ENCODE peak calls at places on chromosomes 3 and 15, in nine cellular contexts. J is stimulated activated CD4-positive, alpha-beta T cell treated with anti-CD3 and anti-CD28 coated beads, Interleukin-12 subunit alpha, Interleukin-12 subunit beta, amount 100 ng/mL, for 24 hours; M is CD8-positive, alpha-beta memory T cell; F is cardiac septum; D is choroid plexus epithelial cell; R is NCI-H2227 treated with DMSO at 0.1 percent for 48 hours; P is kidney glomerular epithelial cell; V is fibroblast of pulmonary artery; N is activated gamma-delta T cell treated with Interleukin-2 at 50 U/mL for 16 hours. X is an unnamed sample.

GRCh38 chr3:198046120-198046857 is 86.3 kb downstream of the LMLN start:
- DNase-seq in R (no peak), P (no peak), F (no peak), J (no peak), D (no peak), M (no peak), V (no peak), N (no peak), X (no peak)

GRCh38 chr3:179876440-179876839 is 160.3 kb downstream of the PEX5L start:
- DNase-seq in N (no peak), J (no peak), P (no peak), M (no peak), R (no peak), F (no peak), V (no peak), D (no peak), X (no peak)

GRCh38 chr15:78021761-78022160 is 55.8 kb downstream of the TBC1D2B start:
- DNase-seq in D (no peak), J (no peak), N (no peak), F (no peak), R (no peak), P (no peak), M (no peak), V (no peak), X (no peak)

GRCh38 chr3:197428117-197428761 is 127.5 kb downstream of the BDH1 start:
- DNase-seq in F (peak; percentile 84), R (no peak), N (no peak), P (no peak), M (no peak), V (peak; percentile 28), D (peak; percentile 56), J (peak; percentile 67), X (peak; percentile 86)

GRCh38 chr3:177624523-177625495 is 427.5 kb upstream of the TBL1XR1 start:
- DNase-seq in D (no peak), R (no peak), P (no peak), J (no peak), M (no peak), F (no peak), V (no peak), N (no peak), X (no peak)

GRCh38 chr3:149224736-149225594 is 3.3 kb upstream of the CP start:
- DNase-seq in M (peak; percentile 3), V (peak; percentile 90), N (no peak), F (no peak), R (no peak), J (no peak), D (peak; percentile 90), P (peak; percentile 92), X (peak; percentile 85)

GRCh38 chr3:189167027-189167766 is 4.6 kb upstream of the TPRG1 start:
- DNase-seq in V (no peak), J (no peak), P (no peak), M (no peak), F (no peak), N (no peak), D (no peak), R (no peak), X (no peak)

GRCh38 chr15:90334304-90334731 is 17.8 kb upstream of the ZNF774 start:
- DNase-seq in N (no peak), M (no peak), F (no peak), D (no peak), P (no peak), R (no peak), V (no peak), J (no peak), X (no peak)

GRCh38 chr3:182989566-182989965 is 9.2 kb upstream of the DCUN1D1 start:
- DNase-seq in D (no peak), F (no peak), M (no peak), J (no peak), V (no peak), N (no peak), P (no peak), R (no peak), X (no peak)

GRCh38 chr15:96421211-96421610 is 90.7 kb downstream of the NR2F2 start:
- DNase-seq in N (no peak), P (peak; percentile 59), J (no peak), R (no peak), F (no peak), D (peak; percentile 39), V (no peak), M (no peak), X (peak; percentile 54)

GRCh38 chr3:51637941-51638471 is 33.0 kb upstream of the TEX264 start:
- DNase-seq in N (peak; percentile 4), R (peak; percentile 16), F (no peak), D (peak; percentile 92), M (no peak), V (peak; percentile 75), P (peak; percentile 68), J (no peak), X (peak; percentile 15)

GRCh38 chr15:58852347-58852746 is 81.1 kb downstream of the SLTM start:
- DNase-seq in D (peak; percentile 27), R (no peak), F (no peak), J (no peak), V (peak; percentile 19), M (no peak), N (no peak), P (no peak), X (no peak)

GRCh38 chr3:41299036-41299435 is 99.7 kb downstream of the CTNNB1 start:
- DNase-seq in M (no peak), D (no peak), J (no peak), F (no peak), P (no peak), R (no peak), N (no peak), V (no peak), X (no peak)

GRCh38 chr3:192899540-192899982 is 18.1 kb downstream of the MB21D2 start:
- DNase-seq in N (no peak), J (no peak), R (no peak), F (no peak), V (peak; percentile 79), M (no peak), P (peak; percentile 38), D (peak; percentile 66), X (peak; percentile 91)

GRCh38 chr3:128551464-128551863 is 58.5 kb upstream of the GATA2 start:
- DNase-seq in R (no peak), M (no peak), P (no peak), N (no peak), J (no peak), D (no peak), V (no peak), F (no peak), X (no peak)

GRCh38 chr3:155805802-155806618 is at the start of gene C3orf33:
- DNase-seq in M (peak; percentile 71), N (peak; percentile 73), F (peak; percentile 89), V (peak; percentile 48), R (peak; percentile 75), P (peak; percentile 63), D (peak; percentile 63), J (peak; percentile 68), X (peak; percentile 23)

GRCh38 chr15:53477981-53478766 is 281.3 kb downstream of the WDR72 start:
- DNase-seq in V (no peak), D (no peak), N (no peak), J (no peak), M (no peak), F (no peak), R (no peak), P (no peak), X (no peak)

GRCh38 chr15:62608369-62608768 is 434.2 kb upstream of the TPM1 start:
- DNase-seq in P (no peak), J (no peak), D (no peak), M (no peak), R (no peak), N (no peak), V (no peak), F (no peak), X (no peak)

GRCh38 chr15:101439920-101440319 is 49.6 kb downstream of the PCSK6 start:
- DNase-seq in D (peak; percentile 25), P (no peak), N (no peak), R (no peak), M (no peak), J (no peak), V (peak; percentile 78), F (no peak), X (peak; percentile 17)

GRCh38 chr3:123110953-123111615 is 44.3 kb downstream of the PDIA5 start:
- DNase-seq in R (no peak), M (no peak), N (no peak), J (no peak), V (no peak), F (no peak), D (no peak), P (no peak), X (no peak)